ENCODE peak calls at places on chromosomes 6 and 20, in five cellular contexts. One of them, this sample, is unnamed. For H3K4me1 and H3K9me3, the result is how much of the 10 kb centered on the place peaks cover.

GRCh38 chr6:138914701-138915100 is 73.4 kb downstream of the REPS1 start:
- DNase-seq in endothelial cell of umbilical vein: no peak
- DNase-seq in sigmoid colon: no peak
- DNase-seq in body of pancreas: no peak
- DNase-seq in K562: no peak
- DNase-seq in this sample: no peak

GRCh38 chr6:71468841-71469750 is 180.5 kb downstream of the OGFRL1 start:
- DNase-seq in endothelial cell of umbilical vein: no peak
- DNase-seq in sigmoid colon: no peak
- DNase-seq in body of pancreas: no peak
- DNase-seq in K562: peak
- DNase-seq in this sample: no peak

GRCh38 chr6:104400844-104401243 is 458.9 kb downstream of the HACE1 start:
- DNase-seq in endothelial cell of umbilical vein: no peak
- DNase-seq in sigmoid colon: no peak
- DNase-seq in body of pancreas: no peak
- DNase-seq in K562: no peak
- DNase-seq in this sample: no peak

GRCh38 chr6:93222071-93222851 is 197.1 kb downstream of the EPHA7 start:
- DNase-seq in endothelial cell of umbilical vein: no peak
- DNase-seq in sigmoid colon: no peak
- DNase-seq in body of pancreas: no peak
- DNase-seq in K562: no peak
- DNase-seq in this sample: no peak

GRCh38 chr20:25481235-25481917 is 73.9 kb downstream of the GINS1 start:
- DNase-seq in endothelial cell of umbilical vein: no peak
- DNase-seq in sigmoid colon: no peak
- DNase-seq in body of pancreas: no peak
- DNase-seq in K562: no peak
- DNase-seq in this sample: no peak

GRCh38 chr6:106546322-106547052 is 82.8 kb downstream of the RTN4IP1 start:
- DNase-seq in endothelial cell of umbilical vein: no peak
- DNase-seq in sigmoid colon: no peak
- DNase-seq in body of pancreas: no peak
- DNase-seq in K562: no peak
- DNase-seq in this sample: no peak

GRCh38 chr6:42406296-42407280 is 45.1 kb downstream of the TRERF1 start:
- DNase-seq in endothelial cell of umbilical vein: peak
- DNase-seq in sigmoid colon: no peak
- DNase-seq in body of pancreas: no peak
- DNase-seq in K562: no peak
- DNase-seq in this sample: no peak

GRCh38 chr6:70857387-70858077 is 99.3 kb downstream of the B3GAT2 start:
- DNase-seq in endothelial cell of umbilical vein: no peak
- DNase-seq in sigmoid colon: no peak
- DNase-seq in body of pancreas: no peak
- DNase-seq in K562: no peak
- DNase-seq in this sample: no peak

GRCh38 chr6:78131521-78131920 is 478.7 kb downstream of the MEI4 start:
- DNase-seq in endothelial cell of umbilical vein: no peak
- DNase-seq in sigmoid colon: no peak
- DNase-seq in body of pancreas: no peak
- DNase-seq in K562: no peak
- DNase-seq in this sample: no peak

GRCh38 chr6:9520417-9521151 is 894.3 kb downstream of the TFAP2A start:
- DNase-seq in endothelial cell of umbilical vein: peak
- DNase-seq in sigmoid colon: no peak
- DNase-seq in body of pancreas: no peak
- DNase-seq in K562: no peak
- DNase-seq in this sample: no peak

GRCh38 chr6:71028236-71028876 is 71.5 kb upstream of the B3GAT2 start:
- DNase-seq in endothelial cell of umbilical vein: no peak
- DNase-seq in sigmoid colon: no peak
- DNase-seq in body of pancreas: no peak
- DNase-seq in K562: no peak
- DNase-seq in this sample: no peak

GRCh38 chr6:163457637-163458561 is 43.4 kb downstream of the QKI start:
- DNase-seq in endothelial cell of umbilical vein: peak
- DNase-seq in sigmoid colon: no peak
- DNase-seq in body of pancreas: no peak
- DNase-seq in K562: no peak
- DNase-seq in this sample: no peak

GRCh38 chr6:17580518-17581048 is 19.5 kb upstream of the FAM8A1 start:
- DNase-seq in endothelial cell of umbilical vein: peak
- DNase-seq in sigmoid colon: peak
- DNase-seq in body of pancreas: peak
- DNase-seq in K562: no peak
- DNase-seq in this sample: peak

GRCh38 chr6:131400054-131400781 is 172.8 kb upstream of the ARG1 start:
- DNase-seq in endothelial cell of umbilical vein: peak
- DNase-seq in sigmoid colon: no peak
- DNase-seq in body of pancreas: no peak
- DNase-seq in K562: peak
- DNase-seq in this sample: no peak

GRCh38 chr20:24406761-24407550 is 62.5 kb upstream of the SYNDIG1 start:
- DNase-seq in endothelial cell of umbilical vein: no peak
- DNase-seq in sigmoid colon: no peak
- DNase-seq in body of pancreas: no peak
- DNase-seq in K562: no peak
- DNase-seq in this sample: no peak

GRCh38 chr6:125050663-125051318 is 88.6 kb downstream of the RNF217 start:
- DNase-seq in endothelial cell of umbilical vein: no peak
- DNase-seq in sigmoid colon: no peak
- DNase-seq in body of pancreas: no peak
- DNase-seq in K562: no peak
- DNase-seq in this sample: no peak

GRCh38 chr6:37536462-37537225 is 37.0 kb upstream of the CCDC167 start:
- DNase-seq in endothelial cell of umbilical vein: no peak
- DNase-seq in sigmoid colon: no peak
- DNase-seq in body of pancreas: no peak
- DNase-seq in K562: no peak
- DNase-seq in this sample: no peak

GRCh38 chr6:37141291-37142046 is 28.5 kb upstream of the PIM1 start:
- DNase-seq in endothelial cell of umbilical vein: no peak
- DNase-seq in sigmoid colon: peak
- DNase-seq in body of pancreas: no peak
- DNase-seq in K562: no peak
- DNase-seq in this sample: no peak

GRCh38 chr20:881051-881820 is 34.9 kb downstream of the ANGPT4 start:
- DNase-seq in endothelial cell of umbilical vein: peak
- DNase-seq in sigmoid colon: no peak
- DNase-seq in body of pancreas: no peak
- DNase-seq in K562: no peak
- DNase-seq in this sample: peak

GRCh38 chr6:29737707-29738630 is 14.7 kb downstream of the HLA-F start:
- DNase-seq in endothelial cell of umbilical vein: peak
- DNase-seq in sigmoid colon: peak
- DNase-seq in body of pancreas: peak
- DNase-seq in K562: peak
- DNase-seq in this sample: peak

GRCh38 chr6:111113731-111114438 is 26.6 kb downstream of the SLC16A10 start:
- DNase-seq in endothelial cell of umbilical vein: no peak
- DNase-seq in sigmoid colon: peak
- DNase-seq in body of pancreas: peak
- DNase-seq in K562: no peak
- DNase-seq in this sample: no peak

DNA sequence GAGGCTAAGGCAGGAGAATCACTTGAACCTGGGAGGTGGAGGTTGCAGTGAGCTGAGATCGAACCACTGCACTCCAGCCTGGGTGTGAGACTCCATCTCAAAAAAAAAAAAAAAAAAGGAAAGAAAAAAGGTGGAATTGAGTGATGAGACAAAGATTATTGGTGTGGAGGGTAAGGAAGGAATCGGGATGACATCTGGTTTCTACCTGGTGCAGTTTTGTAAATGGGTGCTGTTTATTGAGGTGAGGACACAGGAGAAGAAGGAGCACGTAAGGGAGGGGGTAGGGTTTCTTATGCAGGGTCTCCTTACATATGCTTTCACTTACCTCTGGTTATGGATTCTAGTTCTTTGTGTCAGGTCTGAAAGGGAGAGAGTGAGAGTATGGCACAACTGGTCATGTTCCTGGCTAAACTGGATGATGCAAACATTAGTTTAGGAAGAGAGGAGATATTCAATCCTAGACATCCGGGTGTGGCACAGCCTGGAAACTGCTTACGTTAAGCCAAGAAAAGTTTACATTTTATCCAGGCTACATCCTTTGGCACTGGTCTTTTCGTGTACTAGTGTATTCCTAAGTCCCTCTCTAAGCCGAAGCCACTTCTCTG is 5.4 kb downstream of the RALY start:
- DNase-seq in endothelial cell of umbilical vein: no peak
- DNase-seq in sigmoid colon: no peak
- DNase-seq in body of pancreas: no peak
- DNase-seq in K562: no peak
- DNase-seq in this sample: no peak
- H3K4me1 ChIP-seq in endothelial cell of umbilical vein: under half
- H3K4me1 ChIP-seq in sigmoid colon: under half
- H3K4me1 ChIP-seq in body of pancreas: half or more
- H3K4me1 ChIP-seq in K562: under half
- H3K4me1 ChIP-seq in this sample: half or more

GRCh38 chr20:62237772-62238568 is at the start of gene OSBPL2:
- DNase-seq in endothelial cell of umbilical vein: peak
- DNase-seq in sigmoid colon: peak
- DNase-seq in body of pancreas: peak
- DNase-seq in K562: peak
- DNase-seq in this sample: peak
- TF ChIP-seq POLR2A in endothelial cell of umbilical vein: no peak
- TF ChIP-seq POLR2A in sigmoid colon: no peak
- TF ChIP-seq POLR2A in body of pancreas: peak
- TF ChIP-seq POLR2A in K562: no peak
- TF ChIP-seq POLR2A in this sample: no peak

GRCh38 chr6:150289454-150290071 is 79.2 kb upstream of the IYD start:
- DNase-seq in endothelial cell of umbilical vein: no peak
- DNase-seq in sigmoid colon: no peak
- DNase-seq in body of pancreas: no peak
- DNase-seq in K562: no peak
- DNase-seq in this sample: no peak
- H3K9me3 ChIP-seq in endothelial cell of umbilical vein: under half
- H3K9me3 ChIP-seq in sigmoid colon: under half
- H3K9me3 ChIP-seq in body of pancreas: under half
- H3K9me3 ChIP-seq in K562: under half
- H3K9me3 ChIP-seq in this sample: under half

DNA sequence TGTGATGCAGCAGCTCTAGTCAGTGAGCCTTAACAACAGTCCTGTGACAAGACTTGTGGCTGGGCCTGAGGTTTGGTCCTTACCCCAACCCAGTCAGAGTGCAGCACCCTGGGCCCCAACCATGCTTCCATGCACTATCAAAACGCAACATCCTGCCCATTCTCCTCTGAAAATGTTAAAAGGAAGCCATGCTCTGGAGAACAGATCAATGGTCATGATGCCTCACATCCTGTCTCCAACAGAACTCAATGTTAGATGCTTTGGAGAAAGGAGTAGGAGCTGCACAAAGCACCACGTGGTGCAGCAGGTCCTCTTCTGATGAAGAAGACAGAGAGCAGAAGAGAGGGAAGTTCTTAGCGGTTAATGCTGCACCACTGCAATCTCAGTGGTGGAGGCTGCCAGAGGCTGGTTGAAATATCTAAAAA is 41.9 kb downstream of the TRAM2 start:
- DNase-seq in endothelial cell of umbilical vein: peak
- DNase-seq in sigmoid colon: no peak
- DNase-seq in body of pancreas: no peak
- DNase-seq in K562: no peak
- DNase-seq in this sample: no peak
- H3K4me1 ChIP-seq in endothelial cell of umbilical vein: half or more
- H3K4me1 ChIP-seq in sigmoid colon: under half
- H3K4me1 ChIP-seq in body of pancreas: under half
- H3K4me1 ChIP-seq in K562: under half
- H3K4me1 ChIP-seq in this sample: under half

GRCh38 chr6:53264915-53265615 is 83.7 kb downstream of the ELOVL5 start:
- DNase-seq in endothelial cell of umbilical vein: peak
- DNase-seq in sigmoid colon: no peak
- DNase-seq in body of pancreas: no peak
- DNase-seq in K562: no peak
- DNase-seq in this sample: no peak
- TF ChIP-seq POLR2A in endothelial cell of umbilical vein: no peak
- TF ChIP-seq POLR2A in sigmoid colon: no peak
- TF ChIP-seq POLR2A in body of pancreas: no peak
- TF ChIP-seq POLR2A in K562: no peak
- TF ChIP-seq POLR2A in this sample: no peak

GRCh38 chr6:169991913-169992312 is 240.5 kb downstream of the ERMARD start:
- DNase-seq in endothelial cell of umbilical vein: no peak
- DNase-seq in sigmoid colon: peak
- DNase-seq in body of pancreas: no peak
- DNase-seq in K562: no peak
- DNase-seq in this sample: no peak
- H3K9me3 ChIP-seq in endothelial cell of umbilical vein: under half
- H3K9me3 ChIP-seq in sigmoid colon: under half
- H3K9me3 ChIP-seq in body of pancreas: under half
- H3K9me3 ChIP-seq in K562: under half
- H3K9me3 ChIP-seq in this sample: under half

This sample was measured in spleen.